ENCODE peak calls at places on chromosomes 12 and 14, in nine cellular contexts. P, G, A, U, W, R, O, S and C are unnamed samples.

GRCh38 chr12:49538740-49539403 is at the start of gene KCNH3:
- DNase-seq in P (peak), O (no peak), U (peak), A (peak), W (peak), S (peak), R (peak), G (peak), C (peak)

GRCh38 chr14:104147346-104148125 is 9.1 kb downstream of the KIF26A start:
- DNase-seq in P (no peak), U (no peak), O (no peak), G (no peak), A (no peak), R (no peak), S (no peak), W (no peak), C (no peak)

GRCh38 chr12:123973552-123974341 is 732 bp downstream of the ZNF664 start:
- DNase-seq in P (peak), U (peak), S (peak), R (no peak), O (no peak), G (peak), W (no peak), A (peak), C (no peak)

GRCh38 chr14:69183735-69184134 is 7.6 kb upstream of the EXD2 start:
- DNase-seq in U (no peak), W (no peak), P (no peak), R (no peak), S (no peak), A (no peak), O (peak), G (peak), C (no peak)

GRCh38 chr14:24483604-24484252 is 24.3 kb downstream of the CMA1 start:
- DNase-seq in O (peak), R (no peak), S (no peak), P (no peak), W (no peak), A (no peak), G (peak), U (no peak), C (no peak)

GRCh38 chr14:75978249-75978731 is 3.5 kb downstream of the TGFB3 start:
- DNase-seq in S (no peak), G (no peak), R (no peak), U (no peak), W (no peak), A (no peak), O (no peak), P (no peak), C (no peak)

GRCh38 chr14:94098359-94098758 is 12.2 kb upstream of the IFI27 start:
- DNase-seq in W (no peak), R (peak), G (no peak), P (no peak), A (no peak), U (no peak), S (no peak), O (no peak), C (no peak)

GRCh38 chr12:42475055-42475454 is 114.5 kb downstream of the PRICKLE1 start:
- DNase-seq in O (no peak), U (no peak), A (no peak), W (no peak), P (no peak), R (no peak), G (no peak), S (no peak), C (no peak)

GRCh38 chr12:116538682-116539264 is 20.4 kb upstream of the MAP1LC3B2 start:
- DNase-seq in R (no peak), O (no peak), U (no peak), A (no peak), P (no peak), S (no peak), G (no peak), W (no peak), C (no peak)

GRCh38 chr12:52213541-52214420 is 19.3 kb upstream of the KRT7 start:
- DNase-seq in P (peak), A (peak), R (peak), O (peak), W (no peak), U (peak), S (peak), G (peak), C (peak)

GRCh38 chr14:69363055-69363454 is 35.0 kb downstream of the ERH start:
- DNase-seq in W (no peak), S (no peak), R (peak), U (no peak), G (no peak), P (peak), A (no peak), O (no peak), C (no peak)

GRCh38 chr14:49991491-49991890 is 98.6 kb downstream of the ARF6 start:
- DNase-seq in U (no peak), P (no peak), G (no peak), A (no peak), O (no peak), W (no peak), S (no peak), R (no peak), C (no peak)

GRCh38 chr12:67509987-67510386 is 138.6 kb upstream of the DYRK2 start:
- DNase-seq in P (no peak), S (no peak), W (no peak), O (no peak), U (no peak), A (no peak), G (no peak), R (no peak), C (no peak)

GRCh38 chr12:124837249-124837897 is 26.3 kb downstream of the SCARB1 start:
- DNase-seq in R (no peak), W (no peak), A (no peak), S (no peak), O (no peak), G (no peak), U (no peak), P (no peak), C (no peak)

GRCh38 chr12:130965214-130965613 is 11.5 kb downstream of the ADGRD1 start:
- DNase-seq in O (no peak), S (no peak), W (no peak), G (no peak), P (no peak), U (no peak), R (no peak), A (no peak), C (no peak)

GRCh38 chr12:32437095-32437515 is 37.7 kb downstream of the FGD4 start:
- DNase-seq in W (no peak), O (no peak), P (no peak), G (no peak), A (no peak), S (no peak), U (peak), R (peak), C (no peak)

GRCh38 chr14:77126461-77126990 is 15.1 kb downstream of the ZDHHC22 start:
- DNase-seq in P (no peak), G (no peak), A (no peak), S (no peak), U (no peak), R (no peak), O (no peak), W (no peak), C (no peak)

GRCh38 chr12:118061011-118061875 is at the start of gene WSB2:
- DNase-seq in A (peak), G (peak), P (peak), O (no peak), R (peak), U (peak), S (peak), W (peak), C (peak)

GRCh38 chr14:55297611-55298323 is 26.5 kb downstream of the FBXO34 start:
- DNase-seq in R (no peak), G (no peak), U (peak), S (no peak), P (no peak), W (no peak), A (no peak), O (no peak), C (no peak)

GRCh38 chr14:81565441-81566290 is 32.0 kb upstream of the SEL1L start:
- DNase-seq in O (peak), A (no peak), G (peak), U (peak), R (no peak), P (peak), W (no peak), S (no peak), C (no peak)

GRCh38 chr14:73814158-73814557 is 37.5 kb upstream of the PTGR2 start:
- DNase-seq in R (no peak), G (no peak), P (no peak), A (no peak), W (no peak), U (no peak), O (no peak), S (no peak), C (no peak)

GRCh38 chr12:53090559-53090958 is 6.9 kb upstream of the IGFBP6 start:
- DNase-seq in U (no peak), R (no peak), G (peak), O (no peak), A (no peak), P (no peak), W (no peak), S (no peak), C (no peak)

GRCh38 chr12:89016970-89017778 is 335.1 kb downstream of the DUSP6 start:
- DNase-seq in W (no peak), U (peak), R (peak), P (peak), G (peak), A (peak), S (no peak), O (peak), C (peak)

GRCh38 chr12:103505371-103506236 is 9.8 kb upstream of the C12orf42 start:
- DNase-seq in W (no peak), G (no peak), U (no peak), S (no peak), O (no peak), P (no peak), A (no peak), R (no peak), C (no peak)

GRCh38 chr14:91509878-91510170 is 286 bp downstream of the PPP4R3A start:
- DNase-seq in S (peak), A (no peak), W (no peak), G (no peak), P (no peak), U (no peak), R (peak), O (no peak), C (no peak)

GRCh38 chr12:93122089-93122488 is 193.0 kb upstream of the EEA1 start:
- DNase-seq in U (no peak), P (no peak), A (no peak), S (no peak), R (peak), W (no peak), O (no peak), G (no peak), C (no peak)